ENCODE peak calls at places on chromosome 18, in eight cellular contexts. M, J, T, K, L, W, Q and Y are unnamed samples.

GRCh38 chr18:52582516-52582915 is 242.5 kb downstream of the DCC start:
- DNase-seq in M (no peak), J (no peak), T (no peak), K (no peak), L (no peak), W (no peak), Q (no peak), Y (no peak)

GRCh38 chr18:57910817-57911216 is 107.7 kb upstream of the ATP8B1 start:
- DNase-seq in M (no peak), J (no peak), T (no peak), K (no peak), L (peak; percentile 24), W (no peak), Q (peak; percentile 34), Y (peak; percentile 11)

GRCh38 chr18:9876867-9877654 is 8.7 kb upstream of the TXNDC2 start:
- DNase-seq in M (no peak), J (no peak), T (peak; percentile 84), K (peak; percentile 22), L (no peak), W (peak; percentile 91), Q (peak; percentile 87), Y (no peak)

GRCh38 chr18:22711381-22711717 is 221.8 kb upstream of the RBBP8 start:
- DNase-seq in M (no peak), J (no peak), T (no peak), K (no peak), L (no peak), W (peak; percentile 70), Q (peak; percentile 38), Y (no peak)

GRCh38 chr18:2855560-2856350 is 8.9 kb downstream of the EMILIN2 start:
- DNase-seq in M (no peak), J (no peak), T (peak; percentile 65), K (no peak), L (no peak), W (no peak), Q (no peak), Y (no peak)

GRCh38 chr18:74373428-74373827 is 57.8 kb downstream of the C18orf63 start:
- DNase-seq in M (no peak), J (no peak), T (no peak), K (no peak), L (no peak), W (no peak), Q (no peak), Y (no peak)

GRCh38 chr18:49878015-49878414 is 64.7 kb upstream of the ACAA2 start:
- DNase-seq in M (no peak), J (no peak), T (no peak), K (no peak), L (no peak), W (no peak), Q (no peak), Y (no peak)

GRCh38 chr18:13264091-13264777 is 45.7 kb downstream of the LDLRAD4 start:
- DNase-seq in M (no peak), J (peak; percentile 81), T (no peak), K (no peak), L (no peak), W (no peak), Q (no peak), Y (peak; percentile 42)

GRCh38 chr18:32086866-32087265 is 4.8 kb upstream of the RNF138 start:
- DNase-seq in M (no peak), J (no peak), T (no peak), K (no peak), L (no peak), W (no peak), Q (peak; percentile 93), Y (no peak)

GRCh38 chr18:46627136-46627535 is 29.9 kb downstream of the LOXHD1 start:
- DNase-seq in M (no peak), J (no peak), T (no peak), K (no peak), L (no peak), W (no peak), Q (no peak), Y (no peak)

GRCh38 chr18:3748081-3748480 is 298.1 kb downstream of the TGIF1 start:
- DNase-seq in M (no peak), J (no peak), T (no peak), K (no peak), L (no peak), W (no peak), Q (no peak), Y (no peak)

GRCh38 chr18:69494841-69495240 is 94.2 kb downstream of the DOK6 start:
- DNase-seq in M (no peak), J (no peak), T (no peak), K (no peak), L (no peak), W (no peak), Q (no peak), Y (no peak)

GRCh38 chr18:12838178-12838634 is 45.8 kb downstream of the PTPN2 start:
- DNase-seq in M (no peak), J (no peak), T (peak; percentile 78), K (no peak), L (peak; percentile 13), W (peak; percentile 25), Q (peak; percentile 97), Y (no peak)

GRCh38 chr18:37107748-37108522 is 279.0 kb downstream of the KIAA1328 start:
- DNase-seq in M (no peak), J (no peak), T (no peak), K (no peak), L (no peak), W (no peak), Q (no peak), Y (no peak)

GRCh38 chr18:35045121-35045520 is 3.9 kb downstream of the MAPRE2 start:
- DNase-seq in M (no peak), J (no peak), T (no peak), K (no peak), L (no peak), W (no peak), Q (peak; percentile 57), Y (peak; percentile 40)

GRCh38 chr18:44079602-44080001 is 601.1 kb upstream of the SETBP1 start:
- DNase-seq in M (no peak), J (no peak), T (no peak), K (no peak), L (no peak), W (peak; percentile 66), Q (peak; percentile 27), Y (no peak)

GRCh38 chr18:79570266-79571201 is 109.1 kb upstream of the CTDP1 start:
- DNase-seq in M (no peak), J (no peak), T (no peak), K (no peak), L (peak; percentile 12), W (no peak), Q (peak; percentile 19), Y (no peak)

GRCh38 chr18:73318732-73319479 is 451.1 kb upstream of the NETO1 start:
- DNase-seq in M (no peak), J (peak; percentile 15), T (no peak), K (no peak), L (no peak), W (peak; percentile 76), Q (no peak), Y (no peak)

GRCh38 chr18:34746614-34747013 is 36.5 kb downstream of the DTNA start:
- DNase-seq in M (no peak), J (no peak), T (no peak), K (no peak), L (no peak), W (no peak), Q (no peak), Y (no peak)

GRCh38 chr18:46402945-46403344 is 254.1 kb downstream of the LOXHD1 start:
- DNase-seq in M (no peak), J (no peak), T (no peak), K (no peak), L (no peak), W (no peak), Q (no peak), Y (no peak)

GRCh38 chr18:79694895-79695213 is 15.3 kb downstream of the CTDP1 start:
- DNase-seq in M (no peak), J (no peak), T (no peak), K (no peak), L (no peak), W (no peak), Q (no peak), Y (no peak)

GRCh38 chr18:77088977-77089795 is 43.4 kb downstream of the MBP start:
- DNase-seq in M (no peak), J (no peak), T (peak; percentile 90), K (no peak), L (no peak), W (peak; percentile 24), Q (no peak), Y (no peak)

GRCh38 chr18:47964086-47964485 is 33.6 kb upstream of the SMAD2 start:
- DNase-seq in M (no peak), J (no peak), T (no peak), K (no peak), L (no peak), W (peak; percentile 12), Q (no peak), Y (no peak)

GRCh38 chr18:40877096-40877495 is 1077.9 kb upstream of the PIK3C3 start:
- DNase-seq in M (no peak), J (no peak), T (no peak), K (no peak), L (no peak), W (no peak), Q (peak; percentile 84), Y (no peak)